ENCODE peak calls at places on chromosome 18, in eight cellular contexts. One of them, this sample, is unnamed.

GRCh38 chr18:33596178-33596854 is 18.3 kb downstream of the ASXL3 start:
- DNase-seq in activated naive CD4-positive, alpha-beta T cell: no peak
- DNase-seq in iPS DF 6.9: no peak
- DNase-seq in M059J: no peak
- DNase-seq in A549: no peak
- DNase-seq in cortex of kidney: no peak
- DNase-seq in NCI-H1105: no peak
- DNase-seq in IMR-90: peak
- DNase-seq in this sample: no peak

GRCh38 chr18:46518438-46518837 is 138.6 kb downstream of the LOXHD1 start:
- DNase-seq in activated naive CD4-positive, alpha-beta T cell: no peak
- DNase-seq in iPS DF 6.9: no peak
- DNase-seq in M059J: peak
- DNase-seq in A549: peak
- DNase-seq in cortex of kidney: no peak
- DNase-seq in NCI-H1105: peak
- DNase-seq in IMR-90: no peak
- DNase-seq in this sample: peak

GRCh38 chr18:8654482-8655451 is 45.5 kb downstream of the RAB12 start:
- DNase-seq in activated naive CD4-positive, alpha-beta T cell: no peak
- DNase-seq in iPS DF 6.9: no peak
- DNase-seq in M059J: no peak
- DNase-seq in A549: peak
- DNase-seq in cortex of kidney: no peak
- DNase-seq in NCI-H1105: no peak
- DNase-seq in IMR-90: peak
- DNase-seq in this sample: peak

GRCh38 chr18:51211552-51211951 is 14.1 kb upstream of the MEX3C start:
- DNase-seq in activated naive CD4-positive, alpha-beta T cell: no peak
- DNase-seq in iPS DF 6.9: no peak
- DNase-seq in M059J: peak
- DNase-seq in A549: no peak
- DNase-seq in cortex of kidney: no peak
- DNase-seq in NCI-H1105: no peak
- DNase-seq in IMR-90: peak
- DNase-seq in this sample: peak

GRCh38 chr18:42446195-42446594 is 491.2 kb downstream of the PIK3C3 start:
- DNase-seq in activated naive CD4-positive, alpha-beta T cell: no peak
- DNase-seq in iPS DF 6.9: no peak
- DNase-seq in M059J: peak
- DNase-seq in A549: no peak
- DNase-seq in cortex of kidney: no peak
- DNase-seq in NCI-H1105: no peak
- DNase-seq in IMR-90: no peak
- DNase-seq in this sample: peak

GRCh38 chr18:67428805-67429204 is 87.7 kb downstream of the DSEL start:
- DNase-seq in activated naive CD4-positive, alpha-beta T cell: no peak
- DNase-seq in iPS DF 6.9: no peak
- DNase-seq in M059J: peak
- DNase-seq in A549: no peak
- DNase-seq in cortex of kidney: no peak
- DNase-seq in NCI-H1105: no peak
- DNase-seq in IMR-90: peak
- DNase-seq in this sample: peak

GRCh38 chr18:9354256-9354655 is 19.7 kb downstream of the TWSG1 start:
- DNase-seq in activated naive CD4-positive, alpha-beta T cell: no peak
- DNase-seq in iPS DF 6.9: no peak
- DNase-seq in M059J: no peak
- DNase-seq in A549: no peak
- DNase-seq in cortex of kidney: no peak
- DNase-seq in NCI-H1105: no peak
- DNase-seq in IMR-90: peak
- DNase-seq in this sample: peak

GRCh38 chr18:77096936-77097886 is 35.4 kb downstream of the MBP start:
- DNase-seq in activated naive CD4-positive, alpha-beta T cell: no peak
- DNase-seq in iPS DF 6.9: peak
- DNase-seq in M059J: no peak
- DNase-seq in A549: no peak
- DNase-seq in cortex of kidney: no peak
- DNase-seq in NCI-H1105: peak
- DNase-seq in IMR-90: no peak
- DNase-seq in this sample: no peak

GRCh38 chr18:58583569-58583968 is 45.3 kb downstream of the ALPK2 start:
- DNase-seq in activated naive CD4-positive, alpha-beta T cell: no peak
- DNase-seq in iPS DF 6.9: no peak
- DNase-seq in M059J: no peak
- DNase-seq in A549: no peak
- DNase-seq in cortex of kidney: no peak
- DNase-seq in NCI-H1105: no peak
- DNase-seq in IMR-90: no peak
- DNase-seq in this sample: no peak

GRCh38 chr18:26350961-26351360 is 124.7 kb downstream of the TAF4B start:
- DNase-seq in activated naive CD4-positive, alpha-beta T cell: no peak
- DNase-seq in iPS DF 6.9: no peak
- DNase-seq in M059J: no peak
- DNase-seq in A549: no peak
- DNase-seq in cortex of kidney: no peak
- DNase-seq in NCI-H1105: no peak
- DNase-seq in IMR-90: no peak
- DNase-seq in this sample: no peak

GRCh38 chr18:7919565-7919964 is 352.4 kb downstream of the PTPRM start:
- DNase-seq in activated naive CD4-positive, alpha-beta T cell: no peak
- DNase-seq in iPS DF 6.9: no peak
- DNase-seq in M059J: no peak
- DNase-seq in A549: peak
- DNase-seq in cortex of kidney: no peak
- DNase-seq in NCI-H1105: no peak
- DNase-seq in IMR-90: no peak
- DNase-seq in this sample: no peak

GRCh38 chr18:73365018-73365417 is 497.2 kb upstream of the NETO1 start:
- DNase-seq in activated naive CD4-positive, alpha-beta T cell: no peak
- DNase-seq in iPS DF 6.9: no peak
- DNase-seq in M059J: peak
- DNase-seq in A549: no peak
- DNase-seq in cortex of kidney: no peak
- DNase-seq in NCI-H1105: no peak
- DNase-seq in IMR-90: peak
- DNase-seq in this sample: peak

GRCh38 chr18:61946449-61946848 is 53.6 kb upstream of the RNF152 start:
- DNase-seq in activated naive CD4-positive, alpha-beta T cell: no peak
- DNase-seq in iPS DF 6.9: no peak
- DNase-seq in M059J: peak
- DNase-seq in A549: no peak
- DNase-seq in cortex of kidney: no peak
- DNase-seq in NCI-H1105: no peak
- DNase-seq in IMR-90: peak
- DNase-seq in this sample: peak

GRCh38 chr18:24138884-24139616 is at the start of gene CABYR:
- DNase-seq in activated naive CD4-positive, alpha-beta T cell: peak
- DNase-seq in iPS DF 6.9: peak
- DNase-seq in M059J: peak
- DNase-seq in A549: peak
- DNase-seq in cortex of kidney: no peak
- DNase-seq in NCI-H1105: peak
- DNase-seq in IMR-90: peak
- DNase-seq in this sample: peak

GRCh38 chr18:69469444-69469919 is 68.8 kb downstream of the DOK6 start:
- DNase-seq in activated naive CD4-positive, alpha-beta T cell: no peak
- DNase-seq in iPS DF 6.9: no peak
- DNase-seq in M059J: peak
- DNase-seq in A549: peak
- DNase-seq in cortex of kidney: no peak
- DNase-seq in NCI-H1105: no peak
- DNase-seq in IMR-90: no peak
- DNase-seq in this sample: peak

GRCh38 chr18:42730272-42730671 is 385.2 kb downstream of the RIT2 start:
- DNase-seq in activated naive CD4-positive, alpha-beta T cell: no peak
- DNase-seq in iPS DF 6.9: no peak
- DNase-seq in M059J: no peak
- DNase-seq in A549: no peak
- DNase-seq in cortex of kidney: no peak
- DNase-seq in NCI-H1105: no peak
- DNase-seq in IMR-90: no peak
- DNase-seq in this sample: no peak

GRCh38 chr18:37361223-37362157 is 204.1 kb downstream of the CELF4 start:
- DNase-seq in activated naive CD4-positive, alpha-beta T cell: no peak
- DNase-seq in iPS DF 6.9: no peak
- DNase-seq in M059J: no peak
- DNase-seq in A549: no peak
- DNase-seq in cortex of kidney: no peak
- DNase-seq in NCI-H1105: peak
- DNase-seq in IMR-90: no peak
- DNase-seq in this sample: no peak